ENCODE peak calls at places on chromosomes 2 and 18, in six cellular contexts. I, M, F, V, R and J are unnamed samples.

GRCh38 chr2:102301867-102302362 is 9.4 kb upstream of the IL1RL1 start:
- DNase-seq in I (no peak), F (peak), M (no peak), R (peak), V (no peak), J (no peak)

GRCh38 chr2:112634153-112634873 is 11.4 kb upstream of the SLC20A1 start:
- DNase-seq in I (no peak), M (no peak), F (no peak), R (no peak), V (no peak), J (peak)

GRCh38 chr2:26735883-26736588 is 28.0 kb upstream of the SLC35F6 start:
- DNase-seq in F (peak), M (no peak), I (no peak), R (no peak), V (no peak), J (no peak)

GRCh38 chr18:2146092-2146491 is 425.2 kb downstream of the METTL4 start:
- DNase-seq in I (no peak), F (no peak), V (no peak), M (no peak), R (no peak), J (no peak)

GRCh38 chr2:201909961-201910361 is 103.6 kb downstream of the CDK15 start:
- DNase-seq in R (peak), M (no peak), F (no peak), I (no peak), V (no peak), J (no peak)

GRCh38 chr2:176652300-176653182 is 383.3 kb downstream of the MTX2 start:
- DNase-seq in R (peak), M (no peak), I (peak), F (no peak), V (peak), J (no peak)

GRCh38 chr2:146124741-146125140 is 1604.8 kb upstream of the ZEB2 start:
- DNase-seq in R (peak), M (no peak), F (no peak), I (no peak), V (no peak), J (no peak)

GRCh38 chr18:54444309-54444914 is 86.7 kb downstream of the C18orf54 start:
- DNase-seq in R (peak), F (peak), V (peak), I (peak), M (no peak), J (no peak)

GRCh38 chr18:54690198-54690597 is 99.2 kb downstream of the DYNAP start:
- DNase-seq in I (no peak), M (no peak), V (no peak), F (no peak), R (peak), J (no peak)

GRCh38 chr2:129712586-129712985 is 266.9 kb upstream of the RAB6C start:
- DNase-seq in F (no peak), M (peak), V (no peak), R (no peak), I (no peak), J (no peak)

GRCh38 chr18:63883617-63884016 is 3.9 kb upstream of the SERPINB2 start:
- DNase-seq in V (no peak), F (no peak), R (no peak), I (no peak), M (no peak), J (no peak)

GRCh38 chr2:62270728-62271127 is 74.8 kb downstream of the B3GNT2 start:
- DNase-seq in V (peak), R (peak), F (no peak), I (peak), M (no peak), J (no peak)

GRCh38 chr18:65477450-65477849 is 273.4 kb upstream of the CDH7 start:
- DNase-seq in M (no peak), V (peak), F (no peak), R (no peak), I (no peak), J (no peak)

GRCh38 chr2:58925676-58926081 is 684.6 kb upstream of the FANCL start:
- DNase-seq in R (peak), F (no peak), M (no peak), I (no peak), V (no peak), J (no peak)

GRCh38 chr18:58788971-58789797 is 75.5 kb upstream of the ZNF532 start:
- DNase-seq in V (no peak), M (no peak), R (peak), F (peak), I (peak), J (no peak)

GRCh38 chr2:178190938-178191910 is 3.1 kb upstream of the OSBPL6 start:
- DNase-seq in F (no peak), I (no peak), R (no peak), M (no peak), V (no peak), J (no peak)

GRCh38 chr2:39602616-39603015 is 63.1 kb upstream of the TMEM178A start:
- DNase-seq in I (no peak), M (no peak), R (no peak), F (no peak), V (no peak), J (no peak)

GRCh38 chr2:70509565-70509964 is 44.1 kb downstream of the TGFA start:
- DNase-seq in I (peak), V (no peak), R (no peak), M (peak), F (no peak), J (peak)

GRCh38 chr2:207734264-207734635 is 22.8 kb downstream of the CCNYL1 start:
- DNase-seq in V (no peak), M (no peak), F (no peak), R (peak), I (no peak), J (no peak)

GRCh38 chr2:8138923-8139667 is 542.8 kb upstream of the ID2 start:
- DNase-seq in V (no peak), R (peak), F (no peak), M (no peak), I (no peak), J (no peak)

GRCh38 chr2:48009256-48009655 is 103.0 kb upstream of the FBXO11 start:
- DNase-seq in I (no peak), M (no peak), V (no peak), F (no peak), R (no peak), J (no peak)

GRCh38 chr2:9074930-9075329 is 71.4 kb upstream of the MBOAT2 start:
- DNase-seq in R (no peak), F (no peak), V (no peak), M (no peak), I (no peak), J (no peak)

GRCh38 chr2:191637182-191638078 is 40.5 kb upstream of the NABP1 start:
- DNase-seq in M (no peak), R (peak), F (no peak), V (no peak), I (no peak), J (no peak)

GRCh38 chr18:79384151-79384807 is 11.5 kb upstream of the NFATC1 start:
- DNase-seq in F (no peak), V (no peak), R (no peak), M (peak), I (no peak), J (no peak)

GRCh38 chr2:3535794-3536681 is 16.7 kb upstream of the ADI1 start:
- DNase-seq in M (no peak), F (no peak), V (no peak), R (peak), I (peak), J (no peak)

GRCh38 chr2:40043191-40043590 is 264.1 kb upstream of the THUMPD2 start:
- DNase-seq in R (no peak), V (no peak), F (no peak), I (no peak), M (no peak), J (no peak)

GRCh38 chr2:126792186-126792585 is 106.5 kb upstream of the TEX51 start:
- DNase-seq in F (no peak), M (peak), R (no peak), I (no peak), V (no peak), J (no peak)

GRCh38 chr2:134689303-134689702 is 29.5 kb downstream of the TMEM163 start:
- DNase-seq in I (no peak), M (no peak), V (no peak), F (no peak), R (no peak), J (no peak)

GRCh38 chr2:117918608-117919007 is 95.3 kb downstream of the CCDC93 start:
- DNase-seq in V (no peak), M (no peak), R (no peak), F (no peak), I (no peak), J (no peak)

GRCh38 chr2:158586491-158586890 is 129.7 kb downstream of the PKP4 start:
- DNase-seq in I (no peak), M (no peak), R (peak), F (no peak), V (no peak), J (no peak)

GRCh38 chr2:1869987-1870386 is 125.7 kb upstream of the PXDN start:
- DNase-seq in I (no peak), M (peak), F (no peak), R (no peak), V (no peak), J (no peak)

GRCh38 chr2:228657807-228658402 is 476.4 kb upstream of the SPHKAP start:
- DNase-seq in R (peak), I (peak), V (no peak), M (no peak), F (no peak), J (no peak)

GRCh38 chr2:128612628-128613027 is 294.0 kb upstream of the HS6ST1 start:
- DNase-seq in F (no peak), V (no peak), I (no peak), M (no peak), R (no peak), J (no peak)

GRCh38 chr2:85868837-85869236 is 20.0 kb downstream of the ST3GAL5 start:
- DNase-seq in I (no peak), M (no peak), V (no peak), R (no peak), F (no peak), J (no peak)

GRCh38 chr2:85871494-85872164 is 17.2 kb downstream of the ST3GAL5 start:
- DNase-seq in F (no peak), V (no peak), I (no peak), R (no peak), M (no peak), J (no peak)

GRCh38 chr2:85875613-85876012 is 13.2 kb downstream of the ST3GAL5 start:
- DNase-seq in I (no peak), M (no peak), V (no peak), R (no peak), F (no peak), J (no peak)

GRCh38 chr2:85872536-85873161 is 16.1 kb downstream of the ST3GAL5 start:
- DNase-seq in R (no peak), V (no peak), F (no peak), M (no peak), I (no peak), J (no peak)

DNA sequence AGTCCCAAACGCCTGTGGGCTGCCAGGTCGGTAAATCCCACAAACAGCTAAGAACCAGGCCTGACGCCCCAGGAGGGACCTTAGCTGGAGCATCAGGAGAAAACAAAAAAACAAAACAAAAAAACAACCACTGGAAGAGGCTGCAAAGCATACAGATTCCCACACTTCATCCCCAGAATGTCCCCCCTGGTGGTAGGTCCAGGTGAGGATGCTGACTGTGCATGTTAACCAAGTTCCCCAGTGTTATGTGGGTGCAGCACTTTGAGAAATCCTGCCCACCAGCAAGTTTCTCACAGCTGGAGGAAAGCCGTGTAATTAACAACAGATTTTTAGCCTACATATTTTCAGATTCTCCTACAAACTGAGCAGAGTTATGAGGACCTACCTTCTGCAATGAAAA is 15.1 kb downstream of the ST3GAL5 start:
- DNase-seq in F (no peak), R (no peak), V (no peak), M (no peak), I (peak), J (no peak)
- TF ChIP-seq CTCF in F (peak), R (no peak), V (peak), M (peak), I (no peak), J (peak)

DNA sequence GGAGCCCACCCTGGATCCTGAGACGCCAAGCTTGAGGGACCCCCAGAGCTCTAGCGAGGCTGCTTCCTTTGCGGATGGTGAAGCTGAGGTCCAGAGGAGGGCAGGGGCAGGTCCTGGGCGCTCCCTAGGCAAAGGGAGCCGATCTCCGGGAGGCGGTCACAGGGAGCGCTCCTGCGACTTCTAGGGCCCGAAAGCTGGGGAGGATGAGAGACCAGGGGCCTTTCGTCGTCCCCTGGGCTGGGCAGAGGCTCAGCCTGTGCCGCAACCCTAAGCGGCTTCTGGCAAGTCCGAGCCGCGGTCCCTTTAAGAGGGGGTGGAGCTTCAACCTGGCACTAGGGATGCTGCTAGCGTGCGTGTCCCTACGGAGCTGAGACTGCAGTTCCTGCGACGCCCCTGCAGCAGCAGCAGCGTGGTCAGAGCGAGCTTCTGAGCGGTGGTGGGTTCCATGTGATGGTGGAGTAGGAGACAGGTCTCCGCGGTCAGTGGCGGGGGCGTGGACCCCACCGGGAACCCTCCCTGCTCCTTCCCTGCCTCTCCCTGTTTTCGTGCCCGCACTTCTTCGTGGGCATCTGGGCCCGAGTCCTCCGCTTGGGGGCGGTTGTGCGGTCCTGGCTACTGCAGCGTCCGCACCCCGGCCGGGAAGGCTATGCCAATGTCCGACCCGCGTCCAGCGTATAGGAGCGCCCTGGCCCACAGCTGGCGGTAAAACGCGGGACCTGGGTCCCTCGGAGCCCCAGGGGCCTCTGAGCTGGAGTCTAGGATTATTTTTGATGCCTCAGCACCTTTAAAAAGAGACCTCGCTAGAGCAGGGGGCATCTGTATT is 154.6 kb downstream of the CCDC74A start:
- DNase-seq in R (peak), I (peak), V (peak), M (peak), F (peak), J (peak)
- TF ChIP-seq CTCF in R (peak), I (peak), V (peak), M (peak), F (peak), J (peak)

DNA sequence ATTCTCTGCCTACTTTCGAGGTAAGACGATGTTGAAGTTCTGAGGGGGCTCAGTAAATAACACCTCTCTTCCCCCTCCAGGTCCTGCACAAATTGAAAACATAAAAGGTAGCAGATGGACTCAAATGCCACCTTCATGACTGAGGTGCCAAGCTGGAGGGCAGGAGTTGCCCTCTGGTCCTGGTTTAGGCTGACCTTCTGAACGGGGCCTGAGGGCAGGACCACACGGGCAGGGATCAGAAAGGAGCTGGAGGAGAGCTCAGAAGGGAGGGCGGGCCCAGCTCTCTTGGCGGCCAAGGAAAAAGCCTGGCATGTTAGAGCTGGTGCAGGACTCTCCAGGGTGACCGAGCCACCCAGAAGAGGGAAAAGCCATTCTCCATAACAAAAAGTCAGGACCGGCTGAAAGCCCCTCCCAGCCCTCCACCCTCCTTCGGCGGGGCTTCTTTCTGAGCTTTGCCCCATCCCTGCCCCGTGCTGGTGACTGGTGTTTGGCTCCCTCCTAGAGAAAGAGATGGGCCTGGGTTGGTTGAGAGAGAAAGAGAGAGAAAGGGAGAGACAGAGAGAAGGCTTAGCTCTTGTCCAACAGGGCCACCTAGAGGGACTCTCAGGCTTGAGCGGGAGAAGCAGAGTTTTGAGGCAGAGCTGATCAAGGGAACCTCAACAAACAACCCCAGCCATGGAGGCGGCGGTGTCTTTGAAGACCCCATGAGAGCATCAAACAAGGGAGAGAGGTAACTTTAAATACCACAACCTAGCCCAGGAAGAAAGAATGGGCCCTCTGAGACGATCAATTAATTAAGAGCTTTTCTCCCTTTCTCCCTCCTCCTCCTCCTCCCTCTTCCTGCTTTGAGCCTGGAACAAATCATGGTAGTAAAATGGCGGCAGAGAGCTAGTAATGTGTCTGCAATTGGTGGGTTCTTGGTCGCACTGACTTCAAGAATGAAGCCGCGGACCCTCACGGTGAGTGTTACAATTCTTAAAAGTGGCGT is 50.8 kb downstream of the WIPF1 start:
- DNase-seq in M (no peak), I (peak), R (peak), F (no peak), V (peak), J (no peak)
- TF ChIP-seq CTCF in M (peak), I (peak), R (peak), F (peak), V (peak), J (peak)

DNA sequence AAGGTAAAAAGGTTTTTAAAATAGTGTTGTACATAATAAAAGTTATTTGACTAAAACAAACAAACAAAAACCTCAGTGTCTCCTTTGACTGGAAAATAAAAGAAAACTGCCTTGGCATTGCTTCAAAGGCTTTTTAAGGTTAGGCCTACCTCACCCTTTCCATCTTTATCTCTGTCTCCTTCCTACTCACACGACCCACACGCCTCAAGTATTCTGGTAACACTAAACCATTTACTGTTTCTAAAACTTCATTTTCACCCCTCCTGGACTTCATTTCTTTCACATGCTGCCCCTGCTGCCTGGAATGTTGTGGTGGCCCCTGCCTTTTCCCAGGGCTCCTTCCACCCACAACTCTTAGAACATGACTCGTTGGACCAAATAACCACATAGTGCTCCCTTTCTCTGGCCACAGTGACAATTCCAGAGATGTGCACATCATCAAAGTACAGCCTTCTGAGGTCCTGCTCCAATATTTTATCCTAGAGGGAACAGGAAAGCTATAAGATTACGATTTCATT is 54.0 kb downstream of the ERBB4 start:
- DNase-seq in R (no peak), M (no peak), F (no peak), V (no peak), I (no peak), J (no peak)
- TF ChIP-seq CTCF in R (no peak), M (no peak), F (no peak), V (no peak), I (no peak), J (no peak)

GRCh38 chr18:31687529-31687928 is 3.1 kb upstream of the B4GALT6 start:
- DNase-seq in M (no peak), R (peak), I (no peak), F (no peak), V (no peak), J (no peak)
- TF ChIP-seq CTCF in M (peak), R (no peak), I (no peak), F (peak), V (no peak), J (peak)

DNA sequence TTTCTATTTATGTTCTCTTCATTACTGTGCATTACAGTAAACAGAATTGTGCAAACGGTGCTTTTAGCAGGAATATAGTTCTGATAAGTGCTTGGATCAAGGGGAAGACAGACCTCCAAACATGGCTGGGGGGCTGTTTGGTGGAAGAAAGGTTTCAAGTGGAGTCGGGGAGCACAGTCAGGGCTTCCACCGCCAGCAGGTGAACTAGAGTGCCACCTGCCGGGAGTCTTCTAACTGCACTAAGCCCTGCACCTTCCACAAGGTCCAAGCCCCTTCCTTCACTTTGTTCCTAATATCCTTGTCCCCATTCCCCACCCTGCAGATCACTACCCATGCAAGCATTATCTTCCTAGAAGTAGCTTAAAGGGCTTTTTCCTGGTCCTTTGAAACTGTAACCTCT is 11.1 kb downstream of the ONECUT2 start:
- DNase-seq in I (peak), V (peak), F (peak), R (no peak), M (no peak), J (no peak)
- TF ChIP-seq CTCF in I (peak), V (peak), F (peak), R (peak), M (peak), J (peak)